ENCODE peak calls at places on chromosomes 11 and 22, in nine cellular contexts. U, K, B, V, L, Y, R, E and G are unnamed samples.

GRCh38 chr22:33386270-33386669 is 328.1 kb upstream of the SYN3 start:
- DNase-seq in U (no peak), K (no peak), B (no peak), V (no peak), L (no peak), Y (no peak), R (no peak), E (no peak), G (no peak)

GRCh38 chr11:59267196-59267595 is 54.5 kb upstream of the MPEG1 start:
- DNase-seq in U (no peak), K (peak), B (no peak), V (no peak), L (no peak), Y (no peak), R (no peak), E (no peak), G (no peak)

GRCh38 chr11:112881461-112881860 is 79.8 kb upstream of the NCAM1 start:
- DNase-seq in U (no peak), K (no peak), B (peak), V (peak), L (peak), Y (no peak), R (peak), E (no peak), G (no peak)

GRCh38 chr11:71202966-71203365 is 49.4 kb downstream of the SHANK2 start:
- DNase-seq in U (no peak), K (no peak), B (no peak), V (no peak), L (no peak), Y (no peak), R (no peak), E (no peak), G (no peak)

GRCh38 chr11:65502852-65503603 is 4.2 kb downstream of the MALAT1 start:
- DNase-seq in U (no peak), K (peak), B (no peak), V (peak), L (peak), Y (no peak), R (no peak), E (no peak), G (no peak)

GRCh38 chr11:24351179-24351578 is 145.7 kb upstream of the LUZP2 start:
- DNase-seq in U (no peak), K (no peak), B (no peak), V (no peak), L (no peak), Y (no peak), R (no peak), E (no peak), G (no peak)

GRCh38 chr11:76155455-76156232 is 50.7 kb downstream of the WNT11 start:
- DNase-seq in U (no peak), K (no peak), B (no peak), V (no peak), L (no peak), Y (no peak), R (no peak), E (no peak), G (no peak)

GRCh38 chr11:122097419-122098001 is 18.5 kb downstream of the BLID start:
- DNase-seq in U (no peak), K (no peak), B (no peak), V (peak), L (peak), Y (no peak), R (no peak), E (no peak), G (no peak)

GRCh38 chr11:68780829-68781228 is 29.5 kb upstream of the TESMIN start:
- DNase-seq in U (no peak), K (peak), B (peak), V (no peak), L (no peak), Y (no peak), R (no peak), E (no peak), G (no peak)

GRCh38 chr11:32003335-32003734 is 87.5 kb upstream of the RCN1 start:
- DNase-seq in U (no peak), K (no peak), B (no peak), V (no peak), L (no peak), Y (no peak), R (no peak), E (no peak), G (no peak)

GRCh38 chr11:35814720-35815305 is 129.0 kb upstream of the LDLRAD3 start:
- DNase-seq in U (no peak), K (no peak), B (no peak), V (no peak), L (no peak), Y (no peak), R (no peak), E (no peak), G (no peak)

GRCh38 chr22:39710380-39711117 is 140.0 kb downstream of the CACNA1I start:
- DNase-seq in U (no peak), K (no peak), B (no peak), V (no peak), L (no peak), Y (no peak), R (no peak), E (no peak), G (no peak)

GRCh38 chr11:112882494-112883381 is 78.5 kb upstream of the NCAM1 start:
- DNase-seq in U (no peak), K (no peak), B (no peak), V (no peak), L (no peak), Y (no peak), R (no peak), E (no peak), G (no peak)